ENCODE peak calls at places on chromosomes 12 and 14, in six cellular contexts. One of them, this sample, is unnamed.

GRCh38 chr12:20212658-20213387 is 155.5 kb upstream of the PDE3A start:
- DNase-seq in RWPE2: peak
- DNase-seq in neural progenitor cell: peak
- DNase-seq in GM23338: peak
- DNase-seq in GM23248: peak
- DNase-seq in small intestine: peak
- DNase-seq in this sample: no peak

GRCh38 chr14:64510825-64511679 is 6.5 kb downstream of the ZBTB1 start:
- DNase-seq in RWPE2: no peak
- DNase-seq in neural progenitor cell: peak
- DNase-seq in GM23248: peak
- DNase-seq in GM23338: peak
- DNase-seq in small intestine: peak
- DNase-seq in this sample: peak

GRCh38 chr14:24441904-24442239 is 704 bp downstream of the SDR39U1 start:
- DNase-seq in neural progenitor cell: no peak
- DNase-seq in small intestine: no peak
- DNase-seq in RWPE2: no peak
- DNase-seq in GM23248: peak
- DNase-seq in GM23338: peak
- DNase-seq in this sample: no peak

GRCh38 chr12:65886996-65887395 is 62.7 kb downstream of the HMGA2 start:
- DNase-seq in GM23248: peak
- DNase-seq in RWPE2: no peak
- DNase-seq in small intestine: no peak
- DNase-seq in GM23338: no peak
- DNase-seq in neural progenitor cell: no peak
- DNase-seq in this sample: no peak

GRCh38 chr12:88153959-88154358 is 11.9 kb downstream of the TMTC3 start:
- DNase-seq in RWPE2: no peak
- DNase-seq in GM23338: no peak
- DNase-seq in small intestine: no peak
- DNase-seq in GM23248: peak
- DNase-seq in neural progenitor cell: peak
- DNase-seq in this sample: peak

GRCh38 chr12:5442251-5443006 is 10.5 kb downstream of the NTF3 start:
- DNase-seq in neural progenitor cell: peak
- DNase-seq in GM23248: peak
- DNase-seq in small intestine: peak
- DNase-seq in RWPE2: no peak
- DNase-seq in GM23338: peak
- DNase-seq in this sample: peak

GRCh38 chr12:54282949-54283593 is 2.5 kb downstream of the HNRNPA1 start:
- DNase-seq in RWPE2: no peak
- DNase-seq in small intestine: no peak
- DNase-seq in GM23338: no peak
- DNase-seq in GM23248: no peak
- DNase-seq in neural progenitor cell: no peak
- DNase-seq in this sample: no peak

GRCh38 chr14:31128601-31129526 is 78.7 kb downstream of the HECTD1 start:
- DNase-seq in GM23248: no peak
- DNase-seq in RWPE2: no peak
- DNase-seq in GM23338: no peak
- DNase-seq in small intestine: no peak
- DNase-seq in neural progenitor cell: no peak
- DNase-seq in this sample: peak

GRCh38 chr12:115402443-115403170 is 718.6 kb upstream of the TBX3 start:
- DNase-seq in neural progenitor cell: no peak
- DNase-seq in GM23248: peak
- DNase-seq in small intestine: no peak
- DNase-seq in RWPE2: no peak
- DNase-seq in GM23338: no peak
- DNase-seq in this sample: no peak

GRCh38 chr14:105026789-105027563 is 6.1 kb upstream of the CDCA4 start:
- DNase-seq in neural progenitor cell: no peak
- DNase-seq in GM23338: no peak
- DNase-seq in GM23248: peak
- DNase-seq in small intestine: no peak
- DNase-seq in RWPE2: no peak
- DNase-seq in this sample: peak

GRCh38 chr12:94262228-94263010 is 114.0 kb downstream of the PLXNC1 start:
- DNase-seq in neural progenitor cell: no peak
- DNase-seq in RWPE2: no peak
- DNase-seq in small intestine: peak
- DNase-seq in GM23338: no peak
- DNase-seq in GM23248: peak
- DNase-seq in this sample: peak

GRCh38 chr14:51652168-51653095 is 722 bp downstream of the FRMD6 start:
- DNase-seq in neural progenitor cell: peak
- DNase-seq in GM23248: peak
- DNase-seq in RWPE2: peak
- DNase-seq in GM23338: peak
- DNase-seq in small intestine: peak
- DNase-seq in this sample: peak

DNA sequence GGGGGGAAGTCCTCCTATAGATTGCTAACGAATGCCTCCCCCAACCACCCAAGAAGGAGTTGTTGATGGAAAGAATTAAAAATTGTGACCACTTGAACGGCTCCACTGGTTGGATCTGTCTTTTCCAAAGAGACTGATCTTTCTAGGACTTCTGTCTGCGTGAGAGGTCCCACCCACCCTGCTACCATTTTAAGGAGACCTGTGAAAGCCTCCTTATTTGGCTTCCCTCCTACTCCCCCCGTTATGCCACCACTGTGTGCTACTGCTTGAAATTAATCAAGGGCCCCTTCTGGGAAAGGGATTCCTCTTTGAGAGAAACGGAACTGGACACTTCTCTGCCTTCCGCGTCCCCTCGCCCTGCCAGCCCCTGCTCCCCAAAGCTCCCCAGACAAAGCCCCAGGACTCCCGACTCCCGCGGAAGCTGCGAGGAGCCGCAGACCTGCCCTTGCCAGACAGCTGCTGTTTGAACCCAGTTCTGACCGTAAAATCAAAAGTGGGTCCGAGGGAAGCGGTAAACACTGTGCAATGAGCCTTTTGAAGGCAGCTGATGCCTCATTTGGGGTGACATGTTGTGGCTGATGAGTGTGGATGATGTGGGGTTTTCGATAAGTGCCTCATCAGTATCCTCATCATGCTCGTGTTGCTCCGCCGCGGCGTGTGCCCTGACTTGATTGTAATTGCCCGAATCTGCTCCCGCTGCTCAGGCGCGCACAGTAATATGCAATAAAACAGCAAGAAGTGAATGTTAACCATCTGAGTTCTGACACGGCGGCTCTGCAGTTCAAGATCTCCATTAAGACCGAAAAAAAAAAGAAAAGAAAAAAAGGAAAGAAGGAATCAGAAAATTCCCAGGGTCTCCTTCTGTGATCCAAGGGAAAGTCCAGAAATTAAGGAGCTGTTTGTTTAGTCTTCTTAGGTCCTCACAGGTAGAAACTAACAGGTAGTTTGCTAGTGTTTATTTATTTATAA is 48.2 kb downstream of the MBIP start:
- DNase-seq in neural progenitor cell: no peak
- DNase-seq in GM23338: peak
- DNase-seq in RWPE2: no peak
- DNase-seq in GM23248: peak
- DNase-seq in small intestine: peak
- DNase-seq in this sample: no peak
- H3K27ac ChIP-seq in neural progenitor cell: no peak
- H3K27ac ChIP-seq in GM23338: no peak
- H3K27ac ChIP-seq in RWPE2: no peak
- H3K27ac ChIP-seq in GM23248: no peak
- H3K27ac ChIP-seq in small intestine: no peak
- H3K27ac ChIP-seq in this sample: no peak

DNA sequence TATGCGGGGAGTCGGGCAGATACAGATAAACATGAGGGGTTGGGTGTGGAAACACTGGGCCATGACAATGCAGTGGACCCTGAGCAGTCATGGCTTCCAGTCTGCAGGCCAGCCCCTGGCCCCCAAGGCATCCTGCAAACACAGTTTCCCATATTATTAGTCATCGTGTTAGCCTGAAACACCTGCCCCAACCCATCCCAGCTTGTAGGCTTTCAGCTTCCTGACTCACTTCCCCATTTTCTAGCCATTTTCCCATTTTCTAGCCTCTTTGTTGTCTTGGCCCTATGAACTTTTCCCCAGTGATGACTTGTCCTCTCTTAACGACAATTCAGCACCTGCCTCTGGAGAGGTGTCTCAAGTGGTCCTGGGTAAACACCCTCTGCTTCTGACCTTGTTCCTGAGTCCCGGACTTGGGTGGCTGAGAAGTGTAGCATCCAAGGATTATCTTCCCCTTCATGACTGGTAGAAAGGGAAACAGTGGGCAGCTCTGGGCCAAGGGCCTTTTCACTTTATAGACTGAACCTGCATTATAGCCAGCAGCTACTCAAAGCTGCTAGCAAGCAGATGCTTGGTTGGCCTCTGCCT is 4.3 kb upstream of the PGF start:
- DNase-seq in RWPE2: peak
- DNase-seq in neural progenitor cell: no peak
- DNase-seq in small intestine: no peak
- DNase-seq in GM23248: no peak
- DNase-seq in GM23338: no peak
- DNase-seq in this sample: no peak
- H3K27ac ChIP-seq in RWPE2: peak
- H3K27ac ChIP-seq in neural progenitor cell: no peak
- H3K27ac ChIP-seq in small intestine: no peak
- H3K27ac ChIP-seq in GM23248: no peak
- H3K27ac ChIP-seq in GM23338: no peak
- H3K27ac ChIP-seq in this sample: no peak

GRCh38 chr12:11892065-11892391 is 178.7 kb upstream of the BCL2L14 start:
- DNase-seq in RWPE2: no peak
- DNase-seq in neural progenitor cell: no peak
- DNase-seq in small intestine: no peak
- DNase-seq in GM23248: no peak
- DNase-seq in GM23338: peak
- DNase-seq in this sample: no peak
- H3K27ac ChIP-seq in RWPE2: no peak
- H3K27ac ChIP-seq in neural progenitor cell: no peak
- H3K27ac ChIP-seq in small intestine: no peak
- H3K27ac ChIP-seq in GM23248: no peak
- H3K27ac ChIP-seq in GM23338: no peak
- H3K27ac ChIP-seq in this sample: peak

DNA sequence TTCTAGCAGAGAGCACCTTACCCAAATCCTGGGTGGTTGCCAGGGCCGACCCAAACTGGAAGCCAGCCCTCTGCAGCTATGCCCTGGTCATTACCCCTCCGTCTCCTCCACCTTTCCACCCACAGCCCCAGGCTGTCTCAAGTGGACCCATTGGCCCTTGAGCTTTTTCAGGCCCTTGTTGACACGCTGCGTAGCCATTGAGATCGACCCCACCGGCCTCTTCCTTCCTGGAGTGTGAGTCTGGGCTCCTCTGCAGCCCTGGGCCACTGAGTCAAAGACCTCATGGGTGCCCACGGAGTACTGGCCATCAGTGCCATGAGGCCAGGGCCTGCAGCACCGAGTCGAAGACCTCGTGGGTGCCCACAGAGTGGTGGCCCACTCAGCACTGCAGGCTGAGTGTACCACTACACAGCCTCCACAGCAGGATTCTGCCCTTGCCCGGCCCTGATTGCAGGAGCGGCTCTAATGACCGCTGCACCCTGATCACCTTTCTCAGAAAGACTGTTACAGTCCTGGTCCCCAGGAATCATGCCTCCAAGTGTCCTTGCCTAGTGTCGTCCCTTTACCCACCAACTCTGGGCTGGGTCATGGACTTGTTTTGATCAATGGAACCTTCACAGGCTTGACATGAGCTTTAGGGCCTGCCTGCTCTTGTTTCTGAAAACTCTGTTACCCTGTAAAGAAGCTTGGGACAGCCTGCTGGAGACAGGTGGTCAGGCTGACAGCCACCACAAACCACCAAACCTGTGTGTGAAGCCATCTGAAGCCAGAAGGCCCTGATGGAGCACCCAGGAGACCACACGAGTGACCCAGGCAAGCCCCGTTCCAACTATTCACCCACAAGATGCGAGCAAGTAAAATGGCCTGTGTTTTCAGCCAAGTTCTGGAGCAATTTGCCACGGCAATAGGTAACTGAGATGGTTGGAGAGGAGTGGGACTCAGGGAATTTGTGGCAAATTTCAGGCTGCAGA is 39.6 kb upstream of the TRAF3 start:
- DNase-seq in GM23338: no peak
- DNase-seq in neural progenitor cell: no peak
- DNase-seq in GM23248: no peak
- DNase-seq in RWPE2: no peak
- DNase-seq in small intestine: no peak
- DNase-seq in this sample: no peak
- H3K27ac ChIP-seq in GM23338: no peak
- H3K27ac ChIP-seq in neural progenitor cell: no peak
- H3K27ac ChIP-seq in GM23248: no peak
- H3K27ac ChIP-seq in RWPE2: no peak
- H3K27ac ChIP-seq in small intestine: no peak
- H3K27ac ChIP-seq in this sample: no peak

GRCh38 chr14:77140937-77141591 is 527 bp downstream of the ZDHHC22 start:
- DNase-seq in GM23338: peak
- DNase-seq in GM23248: peak
- DNase-seq in RWPE2: no peak
- DNase-seq in small intestine: no peak
- DNase-seq in neural progenitor cell: peak
- DNase-seq in this sample: no peak
- H3K27ac ChIP-seq in GM23338: no peak
- H3K27ac ChIP-seq in GM23248: no peak
- H3K27ac ChIP-seq in RWPE2: no peak
- H3K27ac ChIP-seq in small intestine: no peak
- H3K27ac ChIP-seq in neural progenitor cell: no peak
- H3K27ac ChIP-seq in this sample: no peak

GRCh38 chr14:72479471-72479931 is 414.4 kb downstream of the DPF3 start:
- DNase-seq in small intestine: no peak
- DNase-seq in GM23338: no peak
- DNase-seq in neural progenitor cell: peak
- DNase-seq in RWPE2: no peak
- DNase-seq in GM23248: no peak
- DNase-seq in this sample: no peak
- H3K27ac ChIP-seq in small intestine: no peak
- H3K27ac ChIP-seq in GM23338: no peak
- H3K27ac ChIP-seq in neural progenitor cell: no peak
- H3K27ac ChIP-seq in RWPE2: no peak
- H3K27ac ChIP-seq in GM23248: no peak
- H3K27ac ChIP-seq in this sample: no peak

DNA sequence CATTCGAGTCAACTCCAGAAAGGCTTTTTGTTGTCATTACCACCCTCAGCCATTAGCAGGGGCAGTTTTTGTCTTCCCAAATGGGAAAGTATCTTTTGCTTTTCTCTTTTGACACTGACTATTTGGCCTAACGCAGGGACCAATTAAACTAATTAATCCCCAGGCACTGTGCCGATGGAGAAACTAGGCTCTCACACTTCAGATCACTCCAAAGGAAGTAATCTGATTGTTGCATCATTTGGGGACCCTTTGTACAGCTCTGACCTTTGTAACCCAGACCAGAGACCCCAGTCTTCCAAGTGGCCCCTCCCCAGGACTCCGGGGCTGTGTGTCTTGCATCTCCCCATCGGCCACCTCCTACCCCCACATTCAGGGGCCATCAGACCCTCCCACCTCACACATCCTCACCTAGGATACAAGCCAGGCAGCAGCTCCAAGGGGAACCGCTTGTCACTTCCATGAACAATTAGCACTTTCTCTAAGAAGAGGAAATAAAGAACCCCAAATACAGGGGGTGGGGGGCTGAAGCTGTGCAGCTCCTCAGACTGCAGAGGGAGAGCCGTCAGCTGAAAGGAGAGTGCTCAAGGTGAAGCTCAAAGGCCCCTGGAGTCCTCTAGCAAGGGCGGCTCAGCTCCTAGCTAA is 64.4 kb upstream of the DIO3 start:
- DNase-seq in GM23338: no peak
- DNase-seq in neural progenitor cell: peak
- DNase-seq in GM23248: no peak
- DNase-seq in small intestine: no peak
- DNase-seq in RWPE2: peak
- DNase-seq in this sample: no peak
- H3K27ac ChIP-seq in GM23338: no peak
- H3K27ac ChIP-seq in neural progenitor cell: no peak
- H3K27ac ChIP-seq in GM23248: no peak
- H3K27ac ChIP-seq in small intestine: no peak
- H3K27ac ChIP-seq in RWPE2: no peak
- H3K27ac ChIP-seq in this sample: no peak

This sample was measured in OCI-LY7.